ENCODE peak calls at places on chromosome 9, in eight cellular contexts. A, X, N, P, Q, E, Y and V are unnamed samples. For H3K27me3, the result is how much of the 10 kb centered on the place peaks cover.

GRCh38 chr9:23772384-23772783 is 53.7 kb downstream of the ELAVL2 start:
- DNase-seq in A (no peak), X (no peak), N (no peak), P (no peak), Q (no peak), E (no peak), Y (no peak), V (no peak)

GRCh38 chr9:95499847-95500246 is 16.9 kb downstream of the PTCH1 start:
- DNase-seq in A (no peak), X (peak), N (no peak), P (no peak), Q (no peak), E (no peak), Y (peak), V (peak)

GRCh38 chr9:71685394-71685793 is 82.9 kb downstream of the CEMIP2 start:
- DNase-seq in A (peak), X (peak), N (no peak), P (no peak), Q (peak), E (no peak), Y (no peak), V (no peak)

GRCh38 chr9:19517202-19517942 is 108.6 kb downstream of the ACER2 start:
- DNase-seq in A (no peak), X (peak), N (no peak), P (no peak), Q (no peak), E (no peak), Y (no peak), V (peak)

GRCh38 chr9:97293207-97293721 is 14.2 kb upstream of the CCDC180 start:
- DNase-seq in A (no peak), X (no peak), N (no peak), P (no peak), Q (no peak), E (no peak), Y (no peak), V (peak)

GRCh38 chr9:127194881-127195713 is 69.5 kb upstream of the GARNL3 start:
- DNase-seq in A (no peak), X (peak), N (no peak), P (peak), Q (peak), E (peak), Y (peak), V (peak)

GRCh38 chr9:15697459-15697858 is 144.6 kb downstream of the CCDC171 start:
- DNase-seq in A (no peak), X (peak), N (no peak), P (no peak), Q (no peak), E (peak), Y (peak), V (peak)

GRCh38 chr9:131578778-131579504 is 33.6 kb downstream of the PRRT1B start:
- DNase-seq in A (peak), X (no peak), N (no peak), P (peak), Q (peak), E (no peak), Y (peak), V (no peak)

GRCh38 chr9:95217936-95218335 is 99.6 kb downstream of the FANCC start:
- DNase-seq in A (no peak), X (no peak), N (no peak), P (no peak), Q (no peak), E (no peak), Y (no peak), V (no peak)

GRCh38 chr9:85610074-85610855 is 131.5 kb downstream of the AGTPBP1 start:
- DNase-seq in A (peak), X (peak), N (no peak), P (no peak), Q (no peak), E (no peak), Y (peak), V (no peak)

GRCh38 chr9:973295-973842 is 3.1 kb upstream of the DMRT3 start:
- DNase-seq in A (no peak), X (no peak), N (no peak), P (no peak), Q (no peak), E (no peak), Y (no peak), V (no peak)
- H3K27me3 ChIP-seq in A (under half), X (half or more), N (half or more), P (under half), Q (under half), E (half or more), Y (half or more), V (under half)

DNA sequence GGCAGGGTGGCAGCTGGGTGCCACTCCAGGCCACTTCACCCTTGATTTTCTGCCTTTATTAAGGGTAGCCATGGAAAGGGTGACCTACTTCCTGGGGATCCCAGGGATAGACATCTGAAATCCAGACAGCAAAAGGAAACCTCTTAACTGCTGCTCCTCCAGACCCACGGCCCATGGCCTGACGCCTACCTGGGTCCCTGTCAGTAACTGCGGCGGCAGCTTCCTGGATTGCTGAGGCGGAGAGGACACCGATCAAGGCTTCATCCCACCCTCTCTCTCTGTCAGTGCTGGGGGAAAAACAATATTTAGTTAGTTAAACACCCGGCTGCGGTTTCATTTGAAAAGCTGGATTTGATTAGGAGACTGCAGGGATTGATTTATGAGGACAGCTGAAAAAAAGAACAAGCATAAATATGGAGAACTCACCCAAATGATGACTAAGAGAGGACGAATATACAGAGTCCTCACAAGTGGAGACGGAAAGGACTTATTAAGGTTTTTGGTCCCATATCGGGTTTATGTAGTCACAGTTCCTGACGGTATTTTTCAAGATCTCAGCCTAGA is 158.7 kb upstream of the KLF4 start:
- DNase-seq in A (no peak), X (no peak), N (no peak), P (no peak), Q (peak), E (no peak), Y (no peak), V (no peak)
- H3K27me3 ChIP-seq in A (under half), X (under half), N (under half), P (under half), Q (under half), E (under half), Y (under half), V (under half)

GRCh38 chr9:76594764-76595410 is 135.9 kb downstream of the GCNT1 start:
- DNase-seq in A (no peak), X (no peak), N (no peak), P (no peak), Q (no peak), E (no peak), Y (no peak), V (no peak)

GRCh38 chr9:76593011-76593347 is 134.0 kb downstream of the GCNT1 start:
- DNase-seq in A (no peak), X (no peak), N (no peak), P (no peak), Q (no peak), E (no peak), Y (no peak), V (no peak)

GRCh38 chr9:76592105-76593010 is 133.4 kb downstream of the GCNT1 start:
- DNase-seq in A (no peak), X (no peak), N (no peak), P (no peak), Q (no peak), E (no peak), Y (no peak), V (no peak)

GRCh38 chr9:76588320-76588719 is 129.3 kb downstream of the GCNT1 start:
- DNase-seq in A (no peak), X (no peak), N (no peak), P (no peak), Q (no peak), E (no peak), Y (no peak), V (no peak)

DNA sequence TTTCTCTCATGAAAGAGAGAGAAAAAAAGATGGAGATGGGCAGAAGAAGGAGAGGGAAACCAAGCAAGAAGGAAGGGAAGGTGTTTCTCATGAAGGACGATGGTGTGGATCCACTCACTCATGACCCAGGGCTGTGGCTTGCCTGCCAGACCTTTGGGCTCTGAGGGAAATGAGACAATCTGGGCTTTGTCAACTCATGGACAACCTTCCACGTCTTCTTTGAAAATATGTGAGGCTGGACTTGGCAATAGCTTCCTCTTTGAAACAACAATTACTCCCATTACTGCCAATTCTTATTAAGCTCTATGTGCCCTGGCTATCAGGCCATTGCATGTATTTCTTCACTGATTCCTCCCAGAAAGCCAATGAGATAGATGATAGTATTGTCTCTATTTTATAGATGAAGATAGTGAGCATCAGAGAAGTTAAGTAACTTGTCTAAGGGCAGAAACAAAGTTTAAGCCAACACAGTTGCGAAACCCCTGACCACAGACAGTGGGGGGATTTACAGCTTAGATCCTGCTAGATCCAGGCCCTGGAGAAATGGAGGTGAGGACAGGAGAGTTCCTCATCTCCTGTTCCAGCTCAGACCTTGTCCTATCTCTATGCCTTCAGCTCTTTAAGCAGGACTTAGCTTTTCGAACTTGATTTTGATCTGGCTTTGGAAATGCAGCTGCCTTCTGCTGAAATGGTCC is 132.4 kb downstream of the GCNT1 start:
- DNase-seq in A (no peak), X (no peak), N (no peak), P (no peak), Q (no peak), E (no peak), Y (no peak), V (no peak)
- H3K27me3 ChIP-seq in A (under half), X (under half), N (under half), P (under half), Q (under half), E (under half), Y (under half), V (under half)

GRCh38 chr9:138058181-138058580 is 180.6 kb downstream of the CACNA1B start:
- DNase-seq in A (no peak), X (no peak), N (peak), P (peak), Q (no peak), E (no peak), Y (no peak), V (no peak)
- H3K27me3 ChIP-seq in A (under half), X (under half), N (under half), P (under half), Q (under half), E (under half), Y (under half), V (under half)

DNA sequence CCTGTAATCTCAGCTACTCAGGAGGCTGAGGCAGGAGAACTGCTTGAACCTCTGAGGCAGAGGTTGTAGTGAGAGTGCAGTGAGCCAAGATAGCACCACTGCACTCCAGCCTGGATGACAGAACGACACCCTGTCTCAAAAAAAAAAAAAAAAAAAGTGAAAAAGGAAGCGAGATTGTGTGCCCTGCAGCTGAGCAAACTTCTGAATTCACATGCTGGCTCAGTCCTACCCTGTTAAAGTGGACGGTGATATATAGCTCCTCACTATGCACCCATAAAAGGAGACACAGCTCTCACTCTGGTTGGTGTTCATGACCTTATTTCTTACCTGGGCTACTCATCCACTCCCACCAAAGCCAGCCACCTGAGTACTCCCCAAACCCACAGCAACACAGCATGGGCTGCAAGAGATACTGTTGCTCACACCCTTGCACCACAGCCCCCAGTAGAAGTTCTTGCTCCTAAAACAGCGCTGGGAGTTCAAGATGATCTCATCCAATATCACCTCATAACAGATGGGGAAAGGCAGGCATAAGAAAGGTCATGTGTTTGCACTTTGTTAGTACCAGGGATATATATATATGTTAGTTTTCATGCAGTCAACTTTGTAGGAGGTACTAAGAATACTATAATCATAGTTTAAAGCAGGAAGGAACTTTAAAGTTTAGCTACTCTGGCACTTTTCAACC is 4.1 kb downstream of the TTLL11 start:
- DNase-seq in A (no peak), X (no peak), N (no peak), P (no peak), Q (no peak), E (no peak), Y (no peak), V (no peak)
- H3K27me3 ChIP-seq in A (under half), X (under half), N (under half), P (under half), Q (under half), E (under half), Y (under half), V (under half)

GRCh38 chr9:133194597-133194996 is 14.5 kb downstream of the OBP2B start:
- DNase-seq in A (no peak), X (no peak), N (no peak), P (no peak), Q (no peak), E (no peak), Y (no peak), V (no peak)
- H3K27me3 ChIP-seq in A (under half), X (under half), N (under half), P (under half), Q (under half), E (under half), Y (under half), V (under half)

DNA sequence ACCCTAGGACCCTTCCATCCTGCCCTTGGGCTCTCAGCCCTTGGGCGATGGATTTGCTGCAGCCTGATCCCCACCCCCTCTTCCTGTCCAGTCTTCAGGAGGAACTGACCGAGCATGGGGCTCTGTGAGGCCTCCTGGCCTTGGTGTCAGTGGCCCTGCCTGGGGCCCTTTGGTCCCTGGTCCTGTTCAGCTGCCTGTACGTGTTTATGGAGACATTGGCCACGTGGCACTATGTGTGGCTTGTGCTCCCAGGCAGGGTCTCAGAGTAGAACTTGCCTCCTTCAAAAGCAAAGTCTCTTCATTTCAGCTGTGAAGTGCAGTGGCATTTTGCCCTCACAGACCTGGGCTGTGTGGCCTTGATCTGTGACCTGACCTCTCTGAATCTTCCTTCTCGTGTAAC is 11.1 kb downstream of the FCN2 start:
- DNase-seq in A (no peak), X (no peak), N (no peak), P (no peak), Q (no peak), E (no peak), Y (peak), V (no peak)
- H3K27me3 ChIP-seq in A (under half), X (under half), N (under half), P (under half), Q (under half), E (under half), Y (under half), V (under half)